ENCODE peak calls at places on chromosomes 12 and 14, in seven cellular contexts. D, U, M, P, K, J and X are unnamed samples.

GRCh38 chr14:100076133-100076532 is 10.9 kb downstream of the EVL start:
- DNase-seq in U (no peak), J (no peak), D (no peak), M (no peak), K (peak; percentile 15), P (no peak), X (no peak)

GRCh38 chr14:65069874-65070709 is 32.2 kb downstream of the MAX start:
- DNase-seq in K (no peak), U (no peak), D (peak; percentile 32), P (peak; percentile 81), J (no peak), M (no peak), X (no peak)

GRCh38 chr12:32697445-32697844 is 18.3 kb downstream of the DNM1L start:
- DNase-seq in U (no peak), M (no peak), J (no peak), D (no peak), K (no peak), P (no peak), X (no peak)

GRCh38 chr12:49671051-49671765 is 36.0 kb downstream of the FMNL3 start:
- DNase-seq in M (no peak), K (no peak), J (peak; percentile 60), D (no peak), U (peak; percentile 39), P (peak; percentile 54), X (no peak)

GRCh38 chr12:113465808-113466769 is 5.6 kb downstream of the LHX5 start:
- DNase-seq in D (no peak), U (no peak), K (no peak), J (no peak), P (no peak), M (no peak), X (no peak)

GRCh38 chr12:78241472-78241871 is 410.8 kb downstream of the NAV3 start:
- DNase-seq in D (no peak), U (no peak), P (no peak), M (no peak), J (no peak), K (no peak), X (no peak)

GRCh38 chr14:25882899-25883298 is 714.9 kb downstream of the NOVA1 start:
- DNase-seq in J (no peak), U (no peak), K (no peak), M (no peak), P (no peak), D (no peak), X (no peak)

GRCh38 chr14:63840981-63841380 is 11.8 kb upstream of the SYNE2 start:
- DNase-seq in M (no peak), J (no peak), P (peak; percentile 36), K (no peak), D (no peak), U (no peak), X (no peak)

GRCh38 chr14:66403183-66403582 is 83.0 kb upstream of the CCDC196 start:
- DNase-seq in K (no peak), D (no peak), U (peak; percentile 27), P (no peak), M (no peak), J (no peak), X (peak; percentile 18)

GRCh38 chr12:77625441-77625840 is 205.3 kb upstream of the NAV3 start:
- DNase-seq in D (no peak), K (no peak), J (no peak), U (no peak), M (no peak), P (no peak), X (peak; percentile 43)

GRCh38 chr14:54772451-54772881 is 130.2 kb downstream of the GCH1 start:
- DNase-seq in P (no peak), K (no peak), U (peak; percentile 40), M (no peak), D (no peak), J (no peak), X (peak; percentile 22)

GRCh38 chr12:34395056-34396005 is 373.0 kb downstream of the ALG10 start:
- DNase-seq in M (no peak), J (peak; percentile 46), P (peak; percentile 15), U (no peak), K (no peak), D (peak; percentile 6), X (no peak)

GRCh38 chr12:3116106-3116898 is 39.1 kb downstream of the TSPAN9 start:
- DNase-seq in D (no peak), K (no peak), M (no peak), J (no peak), U (peak; percentile 41), P (no peak), X (no peak)

GRCh38 chr12:7108042-7108927 is 729 bp downstream of the C1RL start:
- DNase-seq in M (peak; percentile 55), J (peak; percentile 91), D (peak; percentile 70), K (peak; percentile 62), U (peak; percentile 28), P (peak; percentile 79), X (no peak)

GRCh38 chr12:50788562-50788961 is 24.7 kb downstream of the ATF1 start:
- DNase-seq in K (no peak), U (no peak), D (no peak), P (no peak), M (no peak), J (no peak), X (no peak)

GRCh38 chr12:12539411-12539810 is 23.3 kb downstream of the DUSP16 start:
- DNase-seq in K (no peak), M (no peak), D (no peak), J (no peak), U (no peak), P (no peak), X (no peak)

GRCh38 chr14:100336618-100337530 is 13.7 kb downstream of the SLC25A47 start:
- DNase-seq in U (no peak), D (no peak), J (no peak), K (no peak), M (no peak), P (peak; percentile 11), X (no peak)

GRCh38 chr14:100975668-100976067 is 72.1 kb upstream of the RTL1 start:
- DNase-seq in J (no peak), P (no peak), K (no peak), U (no peak), M (no peak), D (no peak), X (no peak)

GRCh38 chr12:67222302-67222701 is 46.9 kb upstream of the CAND1 start:
- DNase-seq in J (no peak), P (no peak), U (no peak), M (no peak), D (no peak), K (peak; percentile 4), X (no peak)

GRCh38 chr12:4960030-4960429 is 50.3 kb downstream of the KCNA1 start:
- DNase-seq in U (no peak), P (no peak), M (no peak), K (no peak), D (no peak), J (peak; percentile 79), X (no peak)

GRCh38 chr12:31238764-31239387 is 87.1 kb downstream of the SINHCAF start:
- DNase-seq in D (peak; percentile 58), U (peak; percentile 67), M (peak; percentile 23), P (peak; percentile 75), K (peak; percentile 54), J (no peak), X (no peak)

GRCh38 chr14:100619382-100620305 is 32.4 kb upstream of the BEGAIN start:
- DNase-seq in P (no peak), K (no peak), D (no peak), M (no peak), U (no peak), J (peak; percentile 37), X (no peak)

GRCh38 chr14:69090187-69090789 is 62.6 kb downstream of the DCAF5 start:
- DNase-seq in U (peak; percentile 59), M (no peak), K (peak; percentile 45), P (no peak), D (no peak), J (no peak), X (no peak)
- H3K4me1 ChIP-seq in U (peaks cover 19% of the 10 kb centered on the region), M (peaks cover 4% of the 10 kb centered on the region), K (no peaks in the 10 kb centered on the region), P (peaks cover 64% of the 10 kb centered on the region), D (peaks cover 21% of the 10 kb centered on the region), J (peaks cover 85% of the 10 kb centered on the region), X (peaks cover 22% of the 10 kb centered on the region)

DNA sequence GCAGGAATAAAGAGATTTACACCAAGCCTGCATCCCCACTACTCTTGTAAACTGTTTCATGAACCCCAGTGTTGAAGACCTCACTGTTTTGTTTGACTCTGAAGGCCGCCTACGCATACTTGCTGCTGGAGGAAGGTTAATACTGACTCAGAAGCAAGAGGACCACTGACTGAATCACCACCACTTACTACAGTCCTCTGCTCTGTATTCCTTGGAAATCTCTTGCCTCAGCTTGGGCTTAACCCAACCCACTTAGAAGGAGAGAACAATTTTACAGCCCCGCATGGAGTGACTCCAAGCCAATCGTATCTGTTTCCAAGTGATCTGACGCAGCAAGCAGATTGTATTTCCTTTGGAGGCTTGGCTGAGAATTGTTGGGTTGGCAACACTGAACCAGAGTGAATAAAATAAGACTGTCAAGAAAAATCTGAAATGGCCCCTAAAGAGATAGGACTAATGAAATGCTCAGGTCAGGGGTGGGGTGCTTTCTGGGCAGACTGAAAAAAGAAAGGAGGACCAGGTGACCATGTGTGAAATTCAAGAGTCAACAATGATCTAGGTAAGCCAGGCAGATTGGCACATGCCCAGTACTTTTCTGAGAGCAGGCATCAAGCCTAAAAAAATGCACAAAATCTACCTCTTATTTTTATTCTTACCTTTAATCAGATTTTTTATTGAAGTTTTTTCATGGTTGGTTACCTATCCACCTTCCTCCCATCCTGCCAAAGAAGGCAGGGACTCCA is 248.5 kb downstream of the ZFP36L1 start:
- DNase-seq in K (no peak), D (peak; percentile 51), U (peak; percentile 85), P (peak; percentile 72), M (no peak), J (peak; percentile 97), X (no peak)
- TF ChIP-seq POLR2AphosphoS5 in K (peak; percentile 54), D (peak; percentile 71), U (no peak), P (peak; percentile 78), M (no peak), J (peak; percentile 87), X (no peak)

DNA sequence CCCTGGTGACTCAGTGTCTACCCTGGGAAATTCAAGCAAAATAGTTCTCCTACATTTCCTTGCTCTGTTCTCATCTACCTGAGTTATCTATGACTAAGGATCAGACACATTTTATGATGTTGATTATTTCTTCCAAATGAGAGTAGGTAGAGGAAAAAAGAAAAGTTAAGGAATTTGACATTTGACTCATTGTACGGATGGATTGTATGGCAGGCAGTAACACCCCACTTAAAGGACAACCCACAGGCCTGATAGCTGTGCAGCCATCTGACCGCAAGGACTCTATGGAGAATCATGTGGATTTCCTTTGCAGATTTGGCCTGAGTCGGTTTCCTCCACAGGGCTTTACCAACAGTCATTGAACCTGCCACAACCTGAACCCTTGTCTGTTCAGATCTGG is 540.3 kb downstream of the BCL11B start:
- DNase-seq in M (no peak), U (no peak), P (no peak), K (no peak), D (no peak), J (no peak), X (no peak)
- H3K4me1 ChIP-seq in M (no peaks in the 10 kb centered on the region), U (no peaks in the 10 kb centered on the region), P (no peaks in the 10 kb centered on the region), K (no peaks in the 10 kb centered on the region), D (no peaks in the 10 kb centered on the region), J (no peaks in the 10 kb centered on the region), X (no peaks in the 10 kb centered on the region)

DNA sequence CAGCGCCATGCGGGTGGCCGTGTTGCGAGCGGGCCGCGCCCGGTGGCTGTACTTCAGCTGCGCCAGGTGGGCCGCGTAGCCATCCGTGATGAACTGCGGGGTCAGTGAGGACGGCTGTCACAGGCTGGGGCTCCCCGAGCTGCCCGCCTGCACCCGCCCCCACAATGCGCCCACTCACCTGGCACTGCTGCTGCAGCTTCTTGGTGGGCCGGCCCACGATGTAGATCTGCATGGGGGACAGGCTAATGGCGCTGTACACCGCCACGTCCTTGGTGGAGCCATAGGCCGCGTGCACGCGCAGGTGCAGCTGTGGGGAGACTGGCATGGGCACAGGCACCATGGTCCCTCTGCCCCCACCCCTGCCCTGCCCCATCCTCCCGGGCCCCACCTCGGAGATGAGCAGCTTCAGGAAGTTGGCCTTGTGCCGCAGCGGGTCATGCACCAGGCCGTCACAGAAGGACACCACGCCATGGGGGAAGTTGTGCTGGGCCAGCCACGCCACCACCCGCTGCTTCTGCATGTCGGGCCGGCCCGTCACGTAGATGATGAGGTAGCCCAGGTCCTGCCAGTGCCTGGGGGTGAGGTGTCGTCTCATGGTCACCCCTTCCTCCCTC is 5.9 kb downstream of the ARL6IP4 start:
- DNase-seq in J (no peak), D (no peak), P (no peak), M (no peak), U (no peak), K (no peak), X (no peak)
- TF ChIP-seq POLR2AphosphoS5 in J (no peak), D (no peak), P (no peak), M (no peak), U (no peak), K (no peak), X (no peak)